ENCODE peak calls at places on chromosome 3, in five cellular contexts. One of them, this sample, is unnamed.

GRCh38 chr3:129592362-129593150 is 13.9 kb downstream of the PLXND1 start:
- DNase-seq in neural progenitor cell: peak
- DNase-seq in fibroblast of lung: peak
- DNase-seq in PC-9: no peak
- DNase-seq in PC-3: no peak
- DNase-seq in this sample: peak

GRCh38 chr3:79217096-79217495 is 550.7 kb downstream of the ROBO1 start:
- DNase-seq in PC-3: no peak
- DNase-seq in fibroblast of lung: no peak
- DNase-seq in PC-9: no peak
- DNase-seq in neural progenitor cell: no peak
- DNase-seq in this sample: no peak

GRCh38 chr3:13704174-13704573 is 155.2 kb downstream of the FBLN2 start:
- DNase-seq in PC-3: no peak
- DNase-seq in PC-9: no peak
- DNase-seq in neural progenitor cell: no peak
- DNase-seq in fibroblast of lung: no peak
- DNase-seq in this sample: no peak

GRCh38 chr3:115254492-115255196 is 107.6 kb upstream of the ZBTB20 start:
- DNase-seq in fibroblast of lung: no peak
- DNase-seq in PC-9: no peak
- DNase-seq in PC-3: no peak
- DNase-seq in neural progenitor cell: peak
- DNase-seq in this sample: no peak

GRCh38 chr3:172040078-172040975 is 949 bp downstream of the FNDC3B start:
- DNase-seq in PC-9: peak
- DNase-seq in fibroblast of lung: peak
- DNase-seq in neural progenitor cell: peak
- DNase-seq in PC-3: peak
- DNase-seq in this sample: peak

GRCh38 chr3:47577583-47578118 is 1.0 kb downstream of the CSPG5 start:
- DNase-seq in fibroblast of lung: no peak
- DNase-seq in PC-3: no peak
- DNase-seq in PC-9: no peak
- DNase-seq in neural progenitor cell: peak
- DNase-seq in this sample: peak

GRCh38 chr3:37456270-37456708 is 281.9 kb upstream of the LRRFIP2 start:
- DNase-seq in PC-9: no peak
- DNase-seq in neural progenitor cell: no peak
- DNase-seq in PC-3: peak
- DNase-seq in fibroblast of lung: peak
- DNase-seq in this sample: peak

GRCh38 chr3:184284696-184285095 is 8.9 kb downstream of the ECE2 start:
- DNase-seq in PC-3: peak
- DNase-seq in neural progenitor cell: peak
- DNase-seq in fibroblast of lung: peak
- DNase-seq in PC-9: peak
- DNase-seq in this sample: peak

GRCh38 chr3:48565591-48566400 is 2.2 kb upstream of the UCN2 start:
- DNase-seq in PC-3: peak
- DNase-seq in fibroblast of lung: peak
- DNase-seq in PC-9: peak
- DNase-seq in neural progenitor cell: no peak
- DNase-seq in this sample: peak

GRCh38 chr3:138441742-138442141 is 7.3 kb downstream of the ESYT3 start:
- DNase-seq in PC-3: peak
- DNase-seq in fibroblast of lung: no peak
- DNase-seq in neural progenitor cell: no peak
- DNase-seq in PC-9: no peak
- DNase-seq in this sample: peak

DNA sequence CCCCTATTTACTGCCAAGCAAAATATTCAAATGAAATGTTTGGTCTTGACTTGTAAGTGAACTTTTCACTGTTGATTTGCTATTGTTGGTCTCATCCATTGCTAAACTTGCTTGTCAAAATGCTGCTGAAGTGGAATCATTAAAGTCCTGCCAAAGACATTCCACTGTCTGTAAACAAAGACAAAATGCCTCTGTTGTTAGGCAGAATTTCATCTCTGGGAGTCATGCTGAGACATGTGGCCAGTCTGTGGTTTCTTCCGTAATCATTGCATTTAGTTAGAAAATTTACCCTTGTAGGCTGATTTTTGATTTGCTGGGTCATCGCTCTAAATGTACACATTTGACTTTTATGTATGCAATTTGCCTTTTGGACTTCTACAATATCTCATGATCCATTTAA is 577.7 kb downstream of the MECOM start:
- DNase-seq in PC-3: peak
- DNase-seq in fibroblast of lung: peak
- DNase-seq in neural progenitor cell: peak
- DNase-seq in PC-9: peak
- DNase-seq in this sample: peak
- H2AFZ ChIP-seq in PC-3: no peak
- H2AFZ ChIP-seq in fibroblast of lung: no peak
- H2AFZ ChIP-seq in neural progenitor cell: no peak
- H2AFZ ChIP-seq in PC-9: no peak
- H2AFZ ChIP-seq in this sample: peak

GRCh38 chr3:126474498-126475410 is 937 bp downstream of the ZXDC start:
- DNase-seq in PC-3: peak
- DNase-seq in fibroblast of lung: peak
- DNase-seq in PC-9: peak
- DNase-seq in neural progenitor cell: peak
- DNase-seq in this sample: peak
- TF ChIP-seq CTCF in PC-3: no peak
- TF ChIP-seq CTCF in fibroblast of lung: no peak
- TF ChIP-seq CTCF in PC-9: no peak
- TF ChIP-seq CTCF in neural progenitor cell: no peak
- TF ChIP-seq CTCF in this sample: no peak

GRCh38 chr3:150764607-150765366 is 1.8 kb upstream of the SIAH2 start:
- DNase-seq in fibroblast of lung: no peak
- DNase-seq in PC-9: no peak
- DNase-seq in neural progenitor cell: no peak
- DNase-seq in PC-3: no peak
- DNase-seq in this sample: no peak
- H2AFZ ChIP-seq in fibroblast of lung: no peak
- H2AFZ ChIP-seq in PC-9: peak
- H2AFZ ChIP-seq in neural progenitor cell: no peak
- H2AFZ ChIP-seq in PC-3: no peak
- H2AFZ ChIP-seq in this sample: no peak

GRCh38 chr3:134249442-134249841 is 1.2 kb downstream of the RYK start:
- DNase-seq in PC-3: no peak
- DNase-seq in neural progenitor cell: no peak
- DNase-seq in PC-9: no peak
- DNase-seq in fibroblast of lung: no peak
- DNase-seq in this sample: no peak
- TF ChIP-seq CTCF in PC-3: no peak
- TF ChIP-seq CTCF in neural progenitor cell: no peak
- TF ChIP-seq CTCF in PC-9: no peak
- TF ChIP-seq CTCF in fibroblast of lung: no peak
- TF ChIP-seq CTCF in this sample: no peak

GRCh38 chr3:39385456-39386098 is 2.4 kb downstream of the SLC25A38 start:
- DNase-seq in fibroblast of lung: no peak
- DNase-seq in neural progenitor cell: no peak
- DNase-seq in PC-3: no peak
- DNase-seq in PC-9: no peak
- DNase-seq in this sample: no peak

GRCh38 chr3:39383190-39383912 is at the start of gene SLC25A38:
- DNase-seq in neural progenitor cell: peak
- DNase-seq in fibroblast of lung: peak
- DNase-seq in PC-9: peak
- DNase-seq in PC-3: peak
- DNase-seq in this sample: peak

GRCh38 chr3:39383913-39384664 is 919 bp downstream of the SLC25A38 start:
- DNase-seq in fibroblast of lung: peak
- DNase-seq in PC-3: peak
- DNase-seq in PC-9: peak
- DNase-seq in neural progenitor cell: peak
- DNase-seq in this sample: peak

GRCh38 chr3:39386331-39386730 is 3.2 kb downstream of the SLC25A38 start:
- DNase-seq in PC-9: no peak
- DNase-seq in neural progenitor cell: no peak
- DNase-seq in PC-3: no peak
- DNase-seq in fibroblast of lung: no peak
- DNase-seq in this sample: no peak

GRCh38 chr3:39384665-39385000 is 1.5 kb downstream of the SLC25A38 start:
- DNase-seq in PC-3: no peak
- DNase-seq in fibroblast of lung: no peak
- DNase-seq in neural progenitor cell: no peak
- DNase-seq in PC-9: no peak
- DNase-seq in this sample: no peak
- H2AFZ ChIP-seq in PC-3: peak
- H2AFZ ChIP-seq in fibroblast of lung: no peak
- H2AFZ ChIP-seq in neural progenitor cell: no peak
- H2AFZ ChIP-seq in PC-9: no peak
- H2AFZ ChIP-seq in this sample: no peak

GRCh38 chr3:126053513-126053912 is 30.4 kb downstream of the SLC41A3 start:
- DNase-seq in PC-9: peak
- DNase-seq in neural progenitor cell: no peak
- DNase-seq in PC-3: peak
- DNase-seq in fibroblast of lung: no peak
- DNase-seq in this sample: no peak
- TF ChIP-seq CTCF in PC-9: no peak
- TF ChIP-seq CTCF in neural progenitor cell: no peak
- TF ChIP-seq CTCF in PC-3: no peak
- TF ChIP-seq CTCF in fibroblast of lung: no peak
- TF ChIP-seq CTCF in this sample: no peak

GRCh38 chr3:23805228-23805880 is 401 bp upstream of the UBE2E1 start:
- DNase-seq in PC-3: no peak
- DNase-seq in PC-9: peak
- DNase-seq in fibroblast of lung: peak
- DNase-seq in neural progenitor cell: no peak
- DNase-seq in this sample: peak

GRCh38 chr3:23804441-23805227 is 1.1 kb upstream of the UBE2E1 start:
- DNase-seq in PC-9: peak
- DNase-seq in fibroblast of lung: no peak
- DNase-seq in neural progenitor cell: no peak
- DNase-seq in PC-3: peak
- DNase-seq in this sample: peak

GRCh38 chr3:23807161-23808015 is 1.6 kb downstream of the UBE2E1 start:
- DNase-seq in PC-3: peak
- DNase-seq in PC-9: no peak
- DNase-seq in neural progenitor cell: no peak
- DNase-seq in fibroblast of lung: peak
- DNase-seq in this sample: peak

GRCh38 chr3:23805881-23806321 is at the start of gene UBE2E1:
- DNase-seq in PC-3: peak
- DNase-seq in PC-9: peak
- DNase-seq in fibroblast of lung: peak
- DNase-seq in neural progenitor cell: peak
- DNase-seq in this sample: peak

GRCh38 chr3:23806322-23807160 is 786 bp downstream of the UBE2E1 start:
- DNase-seq in PC-9: no peak
- DNase-seq in fibroblast of lung: peak
- DNase-seq in PC-3: no peak
- DNase-seq in neural progenitor cell: peak
- DNase-seq in this sample: peak
- H2AFZ ChIP-seq in PC-9: no peak
- H2AFZ ChIP-seq in fibroblast of lung: no peak
- H2AFZ ChIP-seq in PC-3: peak
- H2AFZ ChIP-seq in neural progenitor cell: peak
- H2AFZ ChIP-seq in this sample: peak

DNA sequence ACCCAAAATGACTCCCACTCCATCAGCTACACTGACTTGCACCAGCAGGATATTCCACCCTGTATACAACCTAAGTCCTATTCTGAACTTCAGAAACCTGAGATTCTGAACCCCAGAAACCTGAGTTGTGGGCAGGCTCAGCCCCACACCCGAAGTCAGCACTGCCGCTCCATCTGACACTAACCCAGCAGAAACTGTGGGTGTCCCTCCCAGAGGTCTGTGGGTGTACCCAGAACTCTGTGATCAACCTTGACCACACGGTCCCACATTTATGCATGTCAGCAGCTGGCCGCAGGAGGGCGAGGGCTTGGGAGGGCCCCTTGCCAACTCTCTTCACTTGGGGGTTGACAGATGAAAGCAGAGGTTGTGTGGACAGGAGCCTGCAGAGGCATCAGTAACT is 9.3 kb downstream of the OXTR start:
- DNase-seq in neural progenitor cell: no peak
- DNase-seq in PC-9: no peak
- DNase-seq in PC-3: no peak
- DNase-seq in fibroblast of lung: no peak
- DNase-seq in this sample: peak
- TF ChIP-seq CTCF in neural progenitor cell: no peak
- TF ChIP-seq CTCF in PC-9: no peak
- TF ChIP-seq CTCF in PC-3: no peak
- TF ChIP-seq CTCF in fibroblast of lung: no peak
- TF ChIP-seq CTCF in this sample: no peak

GRCh38 chr3:99833833-99834583 is 16.3 kb downstream of the CMSS1 start:
- DNase-seq in neural progenitor cell: no peak
- DNase-seq in PC-3: no peak
- DNase-seq in PC-9: no peak
- DNase-seq in fibroblast of lung: no peak
- DNase-seq in this sample: no peak
- H2AFZ ChIP-seq in neural progenitor cell: no peak
- H2AFZ ChIP-seq in PC-3: no peak
- H2AFZ ChIP-seq in PC-9: no peak
- H2AFZ ChIP-seq in fibroblast of lung: no peak
- H2AFZ ChIP-seq in this sample: no peak